ENCODE peak calls at places on chromosomes 5 and 9, in nine cellular contexts. V, Q, P, E, Y, X, M, U and S are unnamed samples. For H3K4me1, the result is how much of the 10 kb centered on the place peaks cover.

GRCh38 chr5:141781910-141782309 is 96.3 kb downstream of the PCDH1 start:
- DNase-seq in V (peak), Q (no peak), P (no peak), E (no peak), Y (no peak), X (no peak), M (no peak), U (no peak), S (no peak)

GRCh38 chr9:116694892-116695291 is 7.8 kb downstream of the TRIM32 start:
- DNase-seq in V (no peak), Q (no peak), P (no peak), E (no peak), Y (no peak), X (no peak), M (no peak), U (no peak), S (no peak)

GRCh38 chr9:116985636-116986414 is 298.7 kb downstream of the TRIM32 start:
- DNase-seq in V (no peak), Q (no peak), P (no peak), E (no peak), Y (no peak), X (peak), M (no peak), U (no peak), S (no peak)

GRCh38 chr5:62720036-62720441 is 141.4 kb downstream of the LRRC70 start:
- DNase-seq in V (peak), Q (peak), P (no peak), E (no peak), Y (peak), X (peak), M (no peak), U (peak), S (no peak)

GRCh38 chr9:81374881-81375280 is 314.5 kb downstream of the TLE1 start:
- DNase-seq in V (no peak), Q (no peak), P (no peak), E (no peak), Y (no peak), X (no peak), M (no peak), U (no peak), S (no peak)

GRCh38 chr9:91029621-91030361 is 228.2 kb downstream of the SYK start:
- DNase-seq in V (no peak), Q (no peak), P (no peak), E (no peak), Y (no peak), X (no peak), M (no peak), U (no peak), S (no peak)

GRCh38 chr5:132961887-132962286 is 1.5 kb downstream of the AFF4 start:
- DNase-seq in V (peak), Q (no peak), P (no peak), E (no peak), Y (no peak), X (no peak), M (no peak), U (peak), S (no peak)

GRCh38 chr5:140042551-140043507 is at the start of gene NRG2:
- DNase-seq in V (peak), Q (peak), P (peak), E (peak), Y (peak), X (peak), M (peak), U (peak), S (peak)

GRCh38 chr5:150774145-150774544 is 4.4 kb upstream of the SMIM3 start:
- DNase-seq in V (peak), Q (no peak), P (no peak), E (no peak), Y (no peak), X (peak), M (no peak), U (no peak), S (no peak)

GRCh38 chr9:128323786-128324185 is 1.1 kb downstream of the COQ4 start:
- DNase-seq in V (no peak), Q (no peak), P (no peak), E (no peak), Y (no peak), X (no peak), M (no peak), U (no peak), S (no peak)

GRCh38 chr9:134670851-134671281 is 29.3 kb downstream of the COL5A1 start:
- DNase-seq in V (peak), Q (no peak), P (no peak), E (no peak), Y (no peak), X (no peak), M (no peak), U (no peak), S (no peak)

GRCh38 chr5:163531272-163531671 is 25.9 kb downstream of the MAT2B start:
- DNase-seq in V (no peak), Q (no peak), P (no peak), E (no peak), Y (no peak), X (no peak), M (no peak), U (no peak), S (no peak)

DNA sequence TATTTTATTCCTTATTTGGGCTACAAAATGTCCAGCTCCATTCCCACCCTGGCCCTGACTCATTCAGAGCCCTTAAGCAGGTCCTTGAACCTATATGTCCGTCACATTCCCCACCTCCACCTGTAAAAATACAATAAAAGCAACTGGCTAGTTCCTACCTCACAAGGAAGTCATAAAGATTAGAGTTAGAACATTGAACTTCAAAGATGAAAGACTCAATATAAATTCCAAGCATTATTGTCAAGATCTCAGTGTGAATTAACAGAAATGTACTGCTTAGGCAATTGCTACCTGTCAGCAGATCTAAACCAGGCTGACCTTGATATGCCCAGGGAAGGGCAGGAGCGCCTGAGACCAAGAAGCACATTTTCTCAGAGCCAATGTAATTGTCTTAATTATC is 221.8 kb downstream of the ENC1 start:
- DNase-seq in V (no peak), Q (no peak), P (no peak), E (no peak), Y (no peak), X (no peak), M (no peak), U (no peak), S (no peak)
- H3K27ac ChIP-seq in V (no peak), Q (no peak), P (no peak), E (no peak), Y (no peak), X (no peak), M (no peak), U (no peak), S (no peak)

GRCh38 chr9:6433405-6433804 is 20.4 kb downstream of the UHRF2 start:
- DNase-seq in V (no peak), Q (no peak), P (no peak), E (no peak), Y (no peak), X (no peak), M (no peak), U (no peak), S (no peak)

GRCh38 chr9:6426117-6426516 is 13.1 kb downstream of the UHRF2 start:
- DNase-seq in V (peak), Q (no peak), P (no peak), E (no peak), Y (no peak), X (no peak), M (no peak), U (no peak), S (no peak)

DNA sequence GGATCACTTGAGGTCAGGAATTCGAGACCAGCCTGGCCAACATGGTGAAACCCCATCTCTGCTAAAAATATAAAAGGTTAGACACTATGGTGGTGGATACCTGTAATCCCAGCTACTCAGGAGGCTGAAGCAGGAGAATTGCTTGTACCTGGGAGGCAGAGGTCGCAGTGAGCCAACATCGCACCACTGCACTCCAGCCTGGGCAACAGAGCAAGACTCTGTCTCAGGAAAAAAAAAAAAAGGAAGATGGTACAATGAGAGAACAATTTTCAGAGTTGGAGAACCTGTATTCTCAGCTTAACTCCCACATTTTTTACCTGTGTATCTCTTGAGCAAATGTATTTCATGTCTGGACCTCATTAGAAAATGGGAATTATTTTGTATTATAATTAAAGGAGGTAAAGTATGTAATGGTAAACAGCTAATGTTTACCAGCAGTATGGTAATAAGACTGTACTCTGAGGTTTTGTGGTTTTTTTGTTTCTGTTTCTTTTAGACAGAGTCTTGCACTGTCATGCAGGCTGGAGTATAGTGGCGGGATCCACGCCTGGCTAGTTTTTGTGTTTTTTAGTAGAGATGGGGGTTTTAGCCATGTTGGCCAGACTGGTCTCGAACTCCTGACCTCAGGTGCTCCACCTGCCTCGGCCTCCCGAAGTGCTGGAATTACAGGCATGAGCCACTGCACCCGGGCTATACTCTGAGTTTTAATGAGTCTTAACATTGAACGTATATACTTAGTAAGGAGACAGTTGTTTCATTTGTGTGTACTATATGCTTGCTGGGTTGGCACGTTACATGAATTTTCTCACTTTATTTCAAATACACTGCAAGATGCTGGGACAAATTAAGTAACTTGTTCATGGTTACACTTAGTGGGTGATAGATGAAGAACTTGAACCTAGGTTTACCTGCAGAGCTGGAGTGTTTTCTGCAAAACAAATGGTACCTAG is 16.2 kb downstream of the UHRF2 start:
- DNase-seq in V (no peak), Q (no peak), P (no peak), E (no peak), Y (no peak), X (no peak), M (peak), U (peak), S (no peak)
- H3K4me1 ChIP-seq in V (half or more), Q (under half), P (under half), E (under half), Y (under half), X (under half), M (half or more), U (half or more), S (under half)

DNA sequence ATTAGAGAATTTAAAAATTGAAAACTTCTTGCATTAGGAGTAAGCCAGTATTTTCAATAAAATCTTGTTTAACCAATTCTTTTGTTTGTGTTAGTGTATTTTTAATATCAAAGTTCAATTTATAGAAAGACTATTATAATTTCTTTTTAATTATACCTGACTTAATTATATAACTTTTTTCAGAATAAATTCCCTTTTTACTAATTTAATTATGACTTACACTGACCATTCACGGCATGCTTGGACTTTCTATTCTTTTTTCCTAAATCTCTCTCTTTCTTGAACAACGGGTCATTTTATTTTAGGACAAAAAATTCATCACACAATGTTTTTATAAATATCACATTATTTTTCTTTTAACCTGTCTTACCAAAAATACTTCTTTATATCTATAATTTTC is 555.3 kb upstream of the PTGER4 start:
- DNase-seq in V (peak), Q (peak), P (no peak), E (no peak), Y (no peak), X (no peak), M (no peak), U (peak), S (no peak)
- H3K27ac ChIP-seq in V (no peak), Q (no peak), P (no peak), E (no peak), Y (no peak), X (no peak), M (no peak), U (no peak), S (no peak)

GRCh38 chr5:144352732-144353317 is 182.2 kb downstream of the KCTD16 start:
- DNase-seq in V (no peak), Q (no peak), P (no peak), E (no peak), Y (no peak), X (peak), M (no peak), U (no peak), S (no peak)
- H3K4me1 ChIP-seq in V (under half), Q (under half), P (under half), E (under half), Y (under half), X (under half), M (under half), U (under half), S (under half)

GRCh38 chr9:129640871-129641750 is 840 bp downstream of the ASB6 start:
- DNase-seq in V (peak), Q (no peak), P (no peak), E (no peak), Y (no peak), X (no peak), M (no peak), U (no peak), S (no peak)
- H3K27ac ChIP-seq in V (no peak), Q (no peak), P (peak), E (peak), Y (peak), X (peak), M (peak), U (no peak), S (no peak)